ENCODE peak calls at places on chromosomes 16 and 17, in four cellular contexts. One of them, this sample, is unnamed.

GRCh38 chr17:51734462-51734861 is 424.1 kb downstream of the CA10 start:
- DNase-seq in keratinocyte: no peak
- DNase-seq in endothelial cell of umbilical vein: no peak
- DNase-seq in K562: no peak
- DNase-seq in this sample: no peak

GRCh38 chr17:62052765-62053338 is 12.2 kb downstream of the MED13 start:
- DNase-seq in keratinocyte: no peak
- DNase-seq in K562: no peak
- DNase-seq in endothelial cell of umbilical vein: peak; percentile 36
- DNase-seq in this sample: no peak

GRCh38 chr17:7336240-7337175 is at the start of gene ACAP1:
- DNase-seq in K562: peak; percentile 68
- DNase-seq in endothelial cell of umbilical vein: no peak
- DNase-seq in keratinocyte: no peak
- DNase-seq in this sample: no peak

GRCh38 chr17:65742433-65743312 is 181.2 kb upstream of the AXIN2 start:
- DNase-seq in endothelial cell of umbilical vein: peak; percentile 56
- DNase-seq in K562: no peak
- DNase-seq in keratinocyte: peak; percentile 46
- DNase-seq in this sample: peak; percentile 87

GRCh38 chr17:43945074-43945824 is 3.0 kb upstream of the PPY start:
- DNase-seq in endothelial cell of umbilical vein: no peak
- DNase-seq in K562: no peak
- DNase-seq in keratinocyte: no peak
- DNase-seq in this sample: peak; percentile 30

GRCh38 chr16:79173101-79173500 is 427.4 kb downstream of the MAF start:
- DNase-seq in endothelial cell of umbilical vein: no peak
- DNase-seq in keratinocyte: no peak
- DNase-seq in K562: no peak
- DNase-seq in this sample: no peak

GRCh38 chr16:4729876-4730275 is 4.2 kb downstream of the ANKS3 start:
- DNase-seq in endothelial cell of umbilical vein: no peak
- DNase-seq in keratinocyte: no peak
- DNase-seq in K562: no peak
- DNase-seq in this sample: no peak

GRCh38 chr16:22216191-22216831 is 10.2 kb downstream of the EEF2K start:
- DNase-seq in K562: peak; percentile 78
- DNase-seq in endothelial cell of umbilical vein: no peak
- DNase-seq in keratinocyte: no peak
- DNase-seq in this sample: peak; percentile 68

GRCh38 chr16:67857547-67858233 is 10.2 kb upstream of the CENPT start:
- DNase-seq in keratinocyte: no peak
- DNase-seq in endothelial cell of umbilical vein: peak; percentile 89
- DNase-seq in K562: peak; percentile 76
- DNase-seq in this sample: peak; percentile 92

GRCh38 chr17:40303009-40303657 is 5.8 kb upstream of the RARA start:
- DNase-seq in endothelial cell of umbilical vein: peak; percentile 85
- DNase-seq in keratinocyte: no peak
- DNase-seq in K562: peak; percentile 63
- DNase-seq in this sample: peak; percentile 82

GRCh38 chr17:45927247-45927646 is 32.9 kb downstream of the MAPT start:
- DNase-seq in keratinocyte: no peak
- DNase-seq in endothelial cell of umbilical vein: no peak
- DNase-seq in K562: no peak
- DNase-seq in this sample: no peak

GRCh38 chr17:44372036-44372435 is 8.4 kb upstream of the FAM171A2 start:
- DNase-seq in keratinocyte: no peak
- DNase-seq in K562: no peak
- DNase-seq in endothelial cell of umbilical vein: no peak
- DNase-seq in this sample: no peak

GRCh38 chr17:64354824-64355535 is 35.7 kb downstream of the PECAM1 start:
- DNase-seq in endothelial cell of umbilical vein: peak; percentile 82
- DNase-seq in keratinocyte: no peak
- DNase-seq in K562: no peak
- DNase-seq in this sample: peak; percentile 10

GRCh38 chr17:76153640-76154039 is 12.6 kb upstream of the FOXJ1 start:
- DNase-seq in K562: no peak
- DNase-seq in keratinocyte: no peak
- DNase-seq in endothelial cell of umbilical vein: no peak
- DNase-seq in this sample: peak; percentile 12

GRCh38 chr17:81090361-81091133 is 55.6 kb downstream of the BAIAP2 start:
- DNase-seq in endothelial cell of umbilical vein: no peak
- DNase-seq in keratinocyte: peak; percentile 91
- DNase-seq in K562: peak; percentile 87
- DNase-seq in this sample: no peak

GRCh38 chr17:14525551-14526455 is 224.9 kb downstream of the HS3ST3B1 start:
- DNase-seq in K562: no peak
- DNase-seq in endothelial cell of umbilical vein: no peak
- DNase-seq in keratinocyte: no peak
- DNase-seq in this sample: no peak

GRCh38 chr17:80918731-80919130 is 72.9 kb upstream of the CHMP6 start:
- DNase-seq in keratinocyte: no peak
- DNase-seq in K562: no peak
- DNase-seq in endothelial cell of umbilical vein: no peak
- DNase-seq in this sample: no peak

GRCh38 chr17:63395075-63395815 is 50.9 kb downstream of the CYB561 start:
- DNase-seq in K562: no peak
- DNase-seq in keratinocyte: no peak
- DNase-seq in endothelial cell of umbilical vein: no peak
- DNase-seq in this sample: peak; percentile 73

GRCh38 chr16:89407925-89408300 is 82.4 kb downstream of the ANKRD11 start:
- DNase-seq in endothelial cell of umbilical vein: peak; percentile 16
- DNase-seq in keratinocyte: no peak
- DNase-seq in K562: no peak
- DNase-seq in this sample: no peak

GRCh38 chr17:82900741-82901140 is 60.9 kb upstream of the ZNF750 start:
- DNase-seq in endothelial cell of umbilical vein: no peak
- DNase-seq in K562: no peak
- DNase-seq in keratinocyte: no peak
- DNase-seq in this sample: peak; percentile 32

GRCh38 chr16:15601212-15601879 is 41.6 kb downstream of the MARF1 start:
- DNase-seq in keratinocyte: no peak
- DNase-seq in K562: no peak
- DNase-seq in endothelial cell of umbilical vein: no peak
- DNase-seq in this sample: no peak

DNA sequence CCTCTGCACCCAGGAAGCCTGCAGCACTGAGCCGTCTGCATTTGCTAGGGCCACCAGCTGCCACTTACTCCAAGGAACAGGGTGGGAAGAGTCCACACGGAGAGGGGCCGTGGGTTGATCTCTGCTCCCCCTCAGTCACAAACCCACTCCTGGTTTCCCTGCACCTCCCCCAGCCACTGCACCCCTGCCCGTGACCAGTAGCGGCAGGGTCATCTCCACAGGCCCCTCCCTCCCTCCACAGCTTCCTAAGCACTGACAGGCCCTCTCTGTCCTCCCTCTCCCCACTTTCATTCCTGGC is 75.2 kb downstream of the RBFOX3 start:
- DNase-seq in K562: no peak
- DNase-seq in endothelial cell of umbilical vein: no peak
- DNase-seq in keratinocyte: no peak
- DNase-seq in this sample: no peak
- H3K9me1 ChIP-seq in K562: peaks cover 2% of the 10 kb centered on the region
- H3K9me1 ChIP-seq in endothelial cell of umbilical vein: no peaks in the 10 kb centered on the region
- H3K9me1 ChIP-seq in keratinocyte: no peaks in the 10 kb centered on the region
- H3K9me1 ChIP-seq in this sample: no peaks in the 10 kb centered on the region

GRCh38 chr17:68292689-68293040 is 1.4 kb downstream of the ARSG start:
- DNase-seq in keratinocyte: no peak
- DNase-seq in K562: no peak
- DNase-seq in endothelial cell of umbilical vein: no peak
- DNase-seq in this sample: no peak
- H3K9me1 ChIP-seq in keratinocyte: no peaks in the 10 kb centered on the region
- H3K9me1 ChIP-seq in K562: no peaks in the 10 kb centered on the region
- H3K9me1 ChIP-seq in endothelial cell of umbilical vein: no peaks in the 10 kb centered on the region
- H3K9me1 ChIP-seq in this sample: no peaks in the 10 kb centered on the region

GRCh38 chr16:71431991-71432390 is 9.9 kb downstream of the TLE7 start:
- DNase-seq in keratinocyte: no peak
- DNase-seq in endothelial cell of umbilical vein: no peak
- DNase-seq in K562: no peak
- DNase-seq in this sample: no peak
- H3K9me1 ChIP-seq in keratinocyte: no peaks in the 10 kb centered on the region
- H3K9me1 ChIP-seq in endothelial cell of umbilical vein: no peaks in the 10 kb centered on the region
- H3K9me1 ChIP-seq in K562: peaks cover 3% of the 10 kb centered on the region
- H3K9me1 ChIP-seq in this sample: no peaks in the 10 kb centered on the region

GRCh38 chr17:4178651-4179050 is 35.7 kb downstream of the CYB5D2 start:
- DNase-seq in endothelial cell of umbilical vein: no peak
- DNase-seq in keratinocyte: no peak
- DNase-seq in K562: no peak
- DNase-seq in this sample: no peak
- H3K9me1 ChIP-seq in endothelial cell of umbilical vein: no peaks in the 10 kb centered on the region
- H3K9me1 ChIP-seq in keratinocyte: no peaks in the 10 kb centered on the region
- H3K9me1 ChIP-seq in K562: no peaks in the 10 kb centered on the region
- H3K9me1 ChIP-seq in this sample: peaks cover 8% of the 10 kb centered on the region

DNA sequence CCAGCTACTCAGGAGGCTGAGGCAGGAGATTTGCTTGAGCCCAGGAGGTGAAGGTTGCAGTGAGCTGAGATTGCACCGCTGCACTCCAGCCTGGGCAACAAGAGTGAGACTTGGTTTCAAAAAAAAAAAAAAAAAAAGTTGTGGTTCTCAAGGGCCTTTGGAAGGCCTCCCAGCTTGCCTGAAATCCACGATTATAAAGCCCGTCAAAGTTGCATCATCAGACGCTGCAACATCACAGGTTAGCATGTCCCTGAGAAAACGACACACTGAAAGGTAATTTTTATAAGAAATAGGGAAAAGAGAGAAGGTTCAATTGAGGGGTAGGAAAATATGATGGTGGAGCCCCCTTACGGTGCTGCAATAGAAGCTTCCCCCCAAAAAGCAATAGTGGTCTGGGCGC is 4.6 kb upstream of the LYZL6 start:
- DNase-seq in endothelial cell of umbilical vein: no peak
- DNase-seq in keratinocyte: no peak
- DNase-seq in K562: no peak
- DNase-seq in this sample: no peak
- H3K9me1 ChIP-seq in endothelial cell of umbilical vein: no peaks in the 10 kb centered on the region
- H3K9me1 ChIP-seq in keratinocyte: no peaks in the 10 kb centered on the region
- H3K9me1 ChIP-seq in K562: no peaks in the 10 kb centered on the region
- H3K9me1 ChIP-seq in this sample: no peaks in the 10 kb centered on the region

GRCh38 chr17:8801135-8801840 is 2.1 kb upstream of the MFSD6L start:
- DNase-seq in endothelial cell of umbilical vein: no peak
- DNase-seq in keratinocyte: no peak
- DNase-seq in K562: no peak
- DNase-seq in this sample: no peak
- H3K9me1 ChIP-seq in endothelial cell of umbilical vein: no peaks in the 10 kb centered on the region
- H3K9me1 ChIP-seq in keratinocyte: no peaks in the 10 kb centered on the region
- H3K9me1 ChIP-seq in K562: no peaks in the 10 kb centered on the region
- H3K9me1 ChIP-seq in this sample: no peaks in the 10 kb centered on the region

GRCh38 chr16:69754469-69755310 is at the start of gene NOB1:
- DNase-seq in endothelial cell of umbilical vein: peak; percentile 98
- DNase-seq in K562: peak; percentile 98
- DNase-seq in keratinocyte: peak; percentile 96
- DNase-seq in this sample: peak; percentile 96
- H3K9me1 ChIP-seq in endothelial cell of umbilical vein: no peaks in the 10 kb centered on the region
- H3K9me1 ChIP-seq in K562: no peaks in the 10 kb centered on the region
- H3K9me1 ChIP-seq in keratinocyte: no peaks in the 10 kb centered on the region
- H3K9me1 ChIP-seq in this sample: peaks cover 2% of the 10 kb centered on the region

GRCh38 chr17:68840073-68840472 is 115.1 kb downstream of the ABCA8 start:
- DNase-seq in keratinocyte: no peak
- DNase-seq in endothelial cell of umbilical vein: no peak
- DNase-seq in K562: no peak
- DNase-seq in this sample: no peak

GRCh38 chr17:68847711-68848110 is 107.5 kb downstream of the ABCA8 start:
- DNase-seq in K562: no peak
- DNase-seq in keratinocyte: no peak
- DNase-seq in endothelial cell of umbilical vein: no peak
- DNase-seq in this sample: no peak

DNA sequence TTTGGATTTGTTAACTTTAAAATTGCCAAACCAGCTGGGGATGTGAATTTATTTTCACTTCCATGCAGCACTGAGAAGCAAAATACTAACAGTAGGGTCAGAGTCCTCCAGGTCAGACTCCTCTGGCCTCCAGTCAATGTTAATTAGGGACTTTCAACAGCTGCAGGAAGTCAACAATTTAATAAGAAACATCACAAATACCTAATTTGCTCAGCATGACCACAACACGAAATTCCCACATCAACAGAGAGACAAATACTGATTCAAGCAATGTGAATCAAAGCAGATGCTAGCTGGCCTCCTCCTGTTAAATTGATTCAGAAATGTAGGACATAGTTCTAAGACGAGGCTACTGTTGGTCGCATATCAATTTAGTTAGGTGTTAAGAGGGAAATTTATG is 111.7 kb downstream of the ABCA8 start:
- DNase-seq in keratinocyte: no peak
- DNase-seq in K562: no peak
- DNase-seq in endothelial cell of umbilical vein: no peak
- DNase-seq in this sample: no peak
- H3K9me1 ChIP-seq in keratinocyte: no peaks in the 10 kb centered on the region
- H3K9me1 ChIP-seq in K562: no peaks in the 10 kb centered on the region
- H3K9me1 ChIP-seq in endothelial cell of umbilical vein: no peaks in the 10 kb centered on the region
- H3K9me1 ChIP-seq in this sample: no peaks in the 10 kb centered on the region

This sample was measured in IMR-90.